ENCODE peak calls at places on chromosome 2, in seven cellular contexts. One of them, this sample, is unnamed.

GRCh38 chr2:184372484-184372883 is 225.8 kb upstream of the ZNF804A start:
- DNase-seq in GM13976: no peak
- DNase-seq in NCI-H2081: no peak
- DNase-seq in activated CD8-positive, alpha-beta memory T cell treated with anti-CD3 and anti-CD28 coated beads, Interleukin-2, amount 50 U/mL, for 4 hours: no peak
- DNase-seq in left ventricle myocardium inferior: no peak
- DNase-seq in T-helper 2 cell: no peak
- DNase-seq in AG08395: no peak
- DNase-seq in this sample: no peak

GRCh38 chr2:67037655-67038054 is 359.5 kb upstream of the ETAA1 start:
- DNase-seq in GM13976: no peak
- DNase-seq in NCI-H2081: peak; percentile 57
- DNase-seq in activated CD8-positive, alpha-beta memory T cell treated with anti-CD3 and anti-CD28 coated beads, Interleukin-2, amount 50 U/mL, for 4 hours: no peak
- DNase-seq in left ventricle myocardium inferior: no peak
- DNase-seq in T-helper 2 cell: no peak
- DNase-seq in AG08395: no peak
- DNase-seq in this sample: peak; percentile 86

GRCh38 chr2:45826889-45827635 is 175.6 kb downstream of the PRKCE start:
- DNase-seq in GM13976: no peak
- DNase-seq in NCI-H2081: no peak
- DNase-seq in activated CD8-positive, alpha-beta memory T cell treated with anti-CD3 and anti-CD28 coated beads, Interleukin-2, amount 50 U/mL, for 4 hours: no peak
- DNase-seq in left ventricle myocardium inferior: peak; percentile 33
- DNase-seq in T-helper 2 cell: no peak
- DNase-seq in AG08395: peak; percentile 93
- DNase-seq in this sample: no peak

GRCh38 chr2:8255448-8255800 is 426.4 kb upstream of the ID2 start:
- DNase-seq in GM13976: no peak
- DNase-seq in NCI-H2081: no peak
- DNase-seq in activated CD8-positive, alpha-beta memory T cell treated with anti-CD3 and anti-CD28 coated beads, Interleukin-2, amount 50 U/mL, for 4 hours: no peak
- DNase-seq in left ventricle myocardium inferior: no peak
- DNase-seq in T-helper 2 cell: no peak
- DNase-seq in AG08395: peak; percentile 46
- DNase-seq in this sample: no peak

GRCh38 chr2:42243297-42243696 is 74.1 kb downstream of the EML4 start:
- DNase-seq in GM13976: no peak
- DNase-seq in NCI-H2081: no peak
- DNase-seq in activated CD8-positive, alpha-beta memory T cell treated with anti-CD3 and anti-CD28 coated beads, Interleukin-2, amount 50 U/mL, for 4 hours: no peak
- DNase-seq in left ventricle myocardium inferior: no peak
- DNase-seq in T-helper 2 cell: no peak
- DNase-seq in AG08395: no peak
- DNase-seq in this sample: no peak

GRCh38 chr2:213723051-213723560 is 438.8 kb downstream of the SPAG16 start:
- DNase-seq in GM13976: no peak
- DNase-seq in NCI-H2081: no peak
- DNase-seq in activated CD8-positive, alpha-beta memory T cell treated with anti-CD3 and anti-CD28 coated beads, Interleukin-2, amount 50 U/mL, for 4 hours: no peak
- DNase-seq in left ventricle myocardium inferior: no peak
- DNase-seq in T-helper 2 cell: no peak
- DNase-seq in AG08395: no peak
- DNase-seq in this sample: no peak

GRCh38 chr2:20563833-20564232 is 87.1 kb downstream of the HS1BP3 start:
- DNase-seq in GM13976: no peak
- DNase-seq in NCI-H2081: no peak
- DNase-seq in activated CD8-positive, alpha-beta memory T cell treated with anti-CD3 and anti-CD28 coated beads, Interleukin-2, amount 50 U/mL, for 4 hours: no peak
- DNase-seq in left ventricle myocardium inferior: no peak
- DNase-seq in T-helper 2 cell: no peak
- DNase-seq in AG08395: peak; percentile 81
- DNase-seq in this sample: no peak

GRCh38 chr2:129731925-129732629 is 247.4 kb upstream of the RAB6C start:
- DNase-seq in GM13976: no peak
- DNase-seq in NCI-H2081: no peak
- DNase-seq in activated CD8-positive, alpha-beta memory T cell treated with anti-CD3 and anti-CD28 coated beads, Interleukin-2, amount 50 U/mL, for 4 hours: no peak
- DNase-seq in left ventricle myocardium inferior: no peak
- DNase-seq in T-helper 2 cell: no peak
- DNase-seq in AG08395: no peak
- DNase-seq in this sample: no peak

GRCh38 chr2:1472350-1472749 is 59.1 kb downstream of the TPO start:
- DNase-seq in GM13976: no peak
- DNase-seq in NCI-H2081: no peak
- DNase-seq in activated CD8-positive, alpha-beta memory T cell treated with anti-CD3 and anti-CD28 coated beads, Interleukin-2, amount 50 U/mL, for 4 hours: no peak
- DNase-seq in left ventricle myocardium inferior: no peak
- DNase-seq in T-helper 2 cell: no peak
- DNase-seq in AG08395: no peak
- DNase-seq in this sample: no peak